ENCODE peak calls at places on chromosomes 13 and 19, in four cellular contexts. One of them, this sample, is unnamed.
A peak's percentile ranks its signal among the peaks of the same experiment; 100 is the strongest.

GRCh38 chr19:18648971-18649310 is 12.1 kb downstream of the KLHL26 start:
- DNase-seq in progenitor cell of endocrine pancreas: no peak
- DNase-seq in HFFc6: peak; percentile 21
- DNase-seq in colonic mucosa: no peak
- DNase-seq in this sample: no peak

GRCh38 chr13:79328510-79328909 is 77.5 kb downstream of the RBM26 start:
- DNase-seq in progenitor cell of endocrine pancreas: no peak
- DNase-seq in HFFc6: no peak
- DNase-seq in colonic mucosa: no peak
- DNase-seq in this sample: no peak

GRCh38 chr13:100108913-100109507 is 20.1 kb downstream of the PCCA start:
- DNase-seq in progenitor cell of endocrine pancreas: no peak
- DNase-seq in HFFc6: no peak
- DNase-seq in colonic mucosa: no peak
- DNase-seq in this sample: no peak

GRCh38 chr13:26934096-26934495 is 173.5 kb upstream of the GPR12 start:
- DNase-seq in progenitor cell of endocrine pancreas: no peak
- DNase-seq in HFFc6: no peak
- DNase-seq in colonic mucosa: no peak
- DNase-seq in this sample: no peak

GRCh38 chr13:45950343-45950995 is 98.9 kb upstream of the SIAH3 start:
- DNase-seq in progenitor cell of endocrine pancreas: no peak
- DNase-seq in HFFc6: no peak
- DNase-seq in colonic mucosa: no peak
- DNase-seq in this sample: no peak

GRCh38 chr13:30045916-30046704 is 195.7 kb upstream of the UBL3 start:
- DNase-seq in progenitor cell of endocrine pancreas: no peak
- DNase-seq in HFFc6: peak; percentile 84
- DNase-seq in colonic mucosa: no peak
- DNase-seq in this sample: no peak

GRCh38 chr19:19746286-19747213 is 13.6 kb upstream of the ZNF14 start:
- DNase-seq in progenitor cell of endocrine pancreas: no peak
- DNase-seq in HFFc6: no peak
- DNase-seq in colonic mucosa: no peak
- DNase-seq in this sample: no peak

GRCh38 chr19:17504456-17504855 is 7.0 kb upstream of the PGLS start:
- DNase-seq in progenitor cell of endocrine pancreas: no peak
- DNase-seq in HFFc6: no peak
- DNase-seq in colonic mucosa: no peak
- DNase-seq in this sample: no peak

GRCh38 chr19:46629546-46630025 is 4.7 kb upstream of the PTGIR start:
- DNase-seq in progenitor cell of endocrine pancreas: no peak
- DNase-seq in HFFc6: no peak
- DNase-seq in colonic mucosa: no peak
- DNase-seq in this sample: no peak

GRCh38 chr13:24027494-24027893 is 130.2 kb upstream of the C1QTNF9B start:
- DNase-seq in progenitor cell of endocrine pancreas: no peak
- DNase-seq in HFFc6: no peak
- DNase-seq in colonic mucosa: no peak
- DNase-seq in this sample: no peak

GRCh38 chr19:46015961-46016425 is 6.9 kb downstream of the PGLYRP1 start:
- DNase-seq in progenitor cell of endocrine pancreas: no peak
- DNase-seq in HFFc6: no peak
- DNase-seq in colonic mucosa: no peak
- DNase-seq in this sample: peak; percentile 38

GRCh38 chr13:109516196-109516595 is 270.2 kb downstream of the IRS2 start:
- DNase-seq in progenitor cell of endocrine pancreas: no peak
- DNase-seq in HFFc6: no peak
- DNase-seq in colonic mucosa: no peak
- DNase-seq in this sample: no peak

GRCh38 chr19:55667511-55667910 is 7.5 kb upstream of the EPN1 start:
- DNase-seq in progenitor cell of endocrine pancreas: no peak
- DNase-seq in HFFc6: no peak
- DNase-seq in colonic mucosa: no peak
- DNase-seq in this sample: no peak

GRCh38 chr13:36297259-36297599 is 385 bp downstream of the CCDC169 start:
- DNase-seq in progenitor cell of endocrine pancreas: no peak
- DNase-seq in HFFc6: peak; percentile 9
- DNase-seq in colonic mucosa: peak; percentile 18
- DNase-seq in this sample: no peak

GRCh38 chr19:53254451-53255341 is at the start of gene ZNF677:
- DNase-seq in progenitor cell of endocrine pancreas: peak; percentile 77
- DNase-seq in HFFc6: peak; percentile 65
- DNase-seq in colonic mucosa: peak; percentile 87
- DNase-seq in this sample: peak; percentile 79

GRCh38 chr13:112928958-112929777 is 39.8 kb upstream of the MCF2L start:
- DNase-seq in progenitor cell of endocrine pancreas: no peak
- DNase-seq in HFFc6: no peak
- DNase-seq in colonic mucosa: peak; percentile 70
- DNase-seq in this sample: no peak

GRCh38 chr13:45918597-45918996 is 67.0 kb upstream of the SIAH3 start:
- DNase-seq in progenitor cell of endocrine pancreas: no peak
- DNase-seq in HFFc6: no peak
- DNase-seq in colonic mucosa: no peak
- DNase-seq in this sample: no peak

GRCh38 chr19:53991224-53992113 is at the start of gene CACNG6:
- DNase-seq in progenitor cell of endocrine pancreas: peak; percentile 62
- DNase-seq in HFFc6: no peak
- DNase-seq in colonic mucosa: no peak
- DNase-seq in this sample: peak; percentile 74

GRCh38 chr13:27644302-27644701 is 22.6 kb downstream of the POLR1D start:
- DNase-seq in progenitor cell of endocrine pancreas: no peak
- DNase-seq in HFFc6: peak; percentile 53
- DNase-seq in colonic mucosa: no peak
- DNase-seq in this sample: no peak

GRCh38 chr13:112510002-112510780 is 77.8 kb downstream of the TUBGCP3 start:
- DNase-seq in progenitor cell of endocrine pancreas: no peak
- DNase-seq in HFFc6: peak; percentile 52
- DNase-seq in colonic mucosa: no peak
- DNase-seq in this sample: peak; percentile 53

GRCh38 chr19:3229346-3229743 is 4.9 kb downstream of the CELF5 start:
- DNase-seq in progenitor cell of endocrine pancreas: no peak
- DNase-seq in HFFc6: no peak
- DNase-seq in colonic mucosa: no peak
- DNase-seq in this sample: no peak

GRCh38 chr13:110503037-110503901 is 58.3 kb downstream of the RAB20 start:
- DNase-seq in progenitor cell of endocrine pancreas: no peak
- DNase-seq in HFFc6: no peak
- DNase-seq in colonic mucosa: no peak
- DNase-seq in this sample: no peak

GRCh38 chr13:63843766-63844699 is 2428.4 kb upstream of the PCDH20 start:
- DNase-seq in progenitor cell of endocrine pancreas: no peak
- DNase-seq in HFFc6: no peak
- DNase-seq in colonic mucosa: no peak
- DNase-seq in this sample: no peak

GRCh38 chr19:56133858-56134654 is 7.0 kb upstream of the ZNF444 start:
- DNase-seq in progenitor cell of endocrine pancreas: no peak
- DNase-seq in HFFc6: peak; percentile 40
- DNase-seq in colonic mucosa: peak; percentile 46
- DNase-seq in this sample: no peak

GRCh38 chr13:112102243-112102642 is 35.3 kb downstream of the SOX1 start:
- DNase-seq in progenitor cell of endocrine pancreas: no peak
- DNase-seq in HFFc6: no peak
- DNase-seq in colonic mucosa: no peak
- DNase-seq in this sample: no peak

GRCh38 chr19:18309525-18310064 is 13.3 kb downstream of the LSM4 start:
- DNase-seq in progenitor cell of endocrine pancreas: no peak
- DNase-seq in HFFc6: no peak
- DNase-seq in colonic mucosa: no peak
- DNase-seq in this sample: no peak

GRCh38 chr19:53906211-53907192 is 2.6 kb upstream of the CACNG7 start:
- DNase-seq in progenitor cell of endocrine pancreas: peak; percentile 43
- DNase-seq in HFFc6: no peak
- DNase-seq in colonic mucosa: peak; percentile 45
- DNase-seq in this sample: peak; percentile 84

GRCh38 chr19:7865262-7865911 is 8.8 kb downstream of the PRR36 start:
- DNase-seq in progenitor cell of endocrine pancreas: no peak
- DNase-seq in HFFc6: no peak
- DNase-seq in colonic mucosa: no peak
- DNase-seq in this sample: no peak

GRCh38 chr13:96068729-96069128 is 15.5 kb upstream of the UGGT2 start:
- DNase-seq in progenitor cell of endocrine pancreas: no peak
- DNase-seq in HFFc6: no peak
- DNase-seq in colonic mucosa: no peak
- DNase-seq in this sample: no peak

GRCh38 chr13:110024646-110024980 is 238.2 kb upstream of the IRS2 start:
- DNase-seq in progenitor cell of endocrine pancreas: no peak
- DNase-seq in HFFc6: no peak
- DNase-seq in colonic mucosa: no peak
- DNase-seq in this sample: no peak

GRCh38 chr13:25943666-25944065 is 108.2 kb downstream of the SHISA2 start:
- DNase-seq in progenitor cell of endocrine pancreas: no peak
- DNase-seq in HFFc6: no peak
- DNase-seq in colonic mucosa: no peak
- DNase-seq in this sample: no peak

GRCh38 chr19:12782174-12782423 is 6.7 kb upstream of the HOOK2 start:
- DNase-seq in progenitor cell of endocrine pancreas: no peak
- DNase-seq in HFFc6: no peak
- DNase-seq in colonic mucosa: no peak
- DNase-seq in this sample: no peak

GRCh38 chr13:77374786-77375185 is 47.9 kb upstream of the MYCBP2 start:
- DNase-seq in progenitor cell of endocrine pancreas: no peak
- DNase-seq in HFFc6: no peak
- DNase-seq in colonic mucosa: no peak
- DNase-seq in this sample: no peak

GRCh38 chr19:30689474-30689873 is 317.3 kb downstream of the ZNF536 start:
- DNase-seq in progenitor cell of endocrine pancreas: no peak
- DNase-seq in HFFc6: no peak
- DNase-seq in colonic mucosa: no peak
- DNase-seq in this sample: no peak
- TF ChIP-seq CTCF in progenitor cell of endocrine pancreas: peak; percentile 41
- TF ChIP-seq CTCF in HFFc6: peak; percentile 34
- TF ChIP-seq CTCF in colonic mucosa: no peak
- TF ChIP-seq CTCF in this sample: peak; percentile 32

GRCh38 chr13:49972709-49973108 is 24.1 kb upstream of the TRIM13 start:
- DNase-seq in progenitor cell of endocrine pancreas: no peak
- DNase-seq in HFFc6: no peak
- DNase-seq in colonic mucosa: no peak
- DNase-seq in this sample: no peak

GRCh38 chr13:49977992-49978391 is 18.9 kb upstream of the TRIM13 start:
- DNase-seq in progenitor cell of endocrine pancreas: no peak
- DNase-seq in HFFc6: no peak
- DNase-seq in colonic mucosa: no peak
- DNase-seq in this sample: no peak

GRCh38 chr13:49980266-49980665 is 16.6 kb upstream of the TRIM13 start:
- DNase-seq in progenitor cell of endocrine pancreas: no peak
- DNase-seq in HFFc6: no peak
- DNase-seq in colonic mucosa: no peak
- DNase-seq in this sample: no peak

GRCh38 chr13:49975826-49976225 is 21.0 kb upstream of the TRIM13 start:
- DNase-seq in progenitor cell of endocrine pancreas: no peak
- DNase-seq in HFFc6: no peak
- DNase-seq in colonic mucosa: no peak
- DNase-seq in this sample: no peak

DNA sequence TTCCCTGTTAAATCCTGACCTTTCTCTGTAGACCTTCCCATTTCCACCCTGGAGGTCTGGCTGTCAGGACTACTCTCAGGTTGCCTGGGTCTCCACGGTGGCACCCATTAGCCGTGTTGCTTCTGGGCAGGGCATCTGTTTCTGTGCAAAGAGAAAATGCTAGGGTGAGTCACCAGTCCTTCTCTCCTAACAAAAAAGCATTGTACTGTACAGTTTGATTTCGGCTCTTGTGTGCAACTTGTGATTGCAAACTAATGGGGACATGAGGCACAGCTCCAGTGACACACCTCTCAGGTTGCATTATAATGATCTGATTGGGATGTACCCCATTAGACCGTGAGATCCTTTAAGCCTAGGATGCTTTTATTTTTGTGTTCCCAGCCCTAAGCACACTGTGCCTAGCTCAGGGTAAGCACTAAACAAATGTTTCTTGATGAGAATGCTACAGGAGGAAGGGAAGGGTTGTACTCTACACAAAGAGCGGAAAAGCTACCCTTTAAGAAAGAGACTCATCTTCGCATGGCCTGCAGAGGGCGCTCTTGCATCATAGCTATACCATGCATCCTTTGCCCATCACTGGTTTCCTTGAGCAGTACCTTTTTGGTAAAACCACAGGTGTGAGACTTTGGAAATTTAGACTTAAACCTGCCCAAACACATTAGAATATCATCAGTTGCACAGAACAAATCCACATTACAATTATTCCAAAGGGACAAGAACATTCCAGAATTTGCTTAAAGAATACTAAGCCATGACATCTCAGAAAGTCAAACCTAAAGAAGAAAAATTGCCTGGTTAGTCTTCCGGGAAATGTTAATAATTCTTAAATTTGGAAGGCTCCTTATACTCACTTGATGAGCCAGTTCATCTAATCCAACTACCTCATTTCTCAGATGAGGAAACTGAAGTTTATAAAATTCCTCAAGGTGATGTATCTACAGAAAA is 20.3 kb upstream of the TRIM13 start:
- DNase-seq in progenitor cell of endocrine pancreas: peak; percentile 53
- DNase-seq in HFFc6: peak; percentile 33
- DNase-seq in colonic mucosa: peak; percentile 79
- DNase-seq in this sample: peak; percentile 77
- TF ChIP-seq CTCF in progenitor cell of endocrine pancreas: peak; percentile 92
- TF ChIP-seq CTCF in HFFc6: peak; percentile 97
- TF ChIP-seq CTCF in colonic mucosa: peak; percentile 84
- TF ChIP-seq CTCF in this sample: peak; percentile 93

GRCh38 chr19:49696115-49696514 is 5.2 kb downstream of the CPT1C start:
- DNase-seq in progenitor cell of endocrine pancreas: no peak
- DNase-seq in HFFc6: no peak
- DNase-seq in colonic mucosa: no peak
- DNase-seq in this sample: no peak

GRCh38 chr19:49699364-49699763 is 8.4 kb downstream of the CPT1C start:
- DNase-seq in progenitor cell of endocrine pancreas: no peak
- DNase-seq in HFFc6: no peak
- DNase-seq in colonic mucosa: no peak
- DNase-seq in this sample: no peak

GRCh38 chr19:49701271-49701786 is 10.4 kb downstream of the CPT1C start:
- DNase-seq in progenitor cell of endocrine pancreas: no peak
- DNase-seq in HFFc6: no peak
- DNase-seq in colonic mucosa: no peak
- DNase-seq in this sample: peak; percentile 64

GRCh38 chr19:49700563-49700962 is 9.6 kb downstream of the CPT1C start:
- DNase-seq in progenitor cell of endocrine pancreas: no peak
- DNase-seq in HFFc6: no peak
- DNase-seq in colonic mucosa: no peak
- DNase-seq in this sample: no peak

DNA sequence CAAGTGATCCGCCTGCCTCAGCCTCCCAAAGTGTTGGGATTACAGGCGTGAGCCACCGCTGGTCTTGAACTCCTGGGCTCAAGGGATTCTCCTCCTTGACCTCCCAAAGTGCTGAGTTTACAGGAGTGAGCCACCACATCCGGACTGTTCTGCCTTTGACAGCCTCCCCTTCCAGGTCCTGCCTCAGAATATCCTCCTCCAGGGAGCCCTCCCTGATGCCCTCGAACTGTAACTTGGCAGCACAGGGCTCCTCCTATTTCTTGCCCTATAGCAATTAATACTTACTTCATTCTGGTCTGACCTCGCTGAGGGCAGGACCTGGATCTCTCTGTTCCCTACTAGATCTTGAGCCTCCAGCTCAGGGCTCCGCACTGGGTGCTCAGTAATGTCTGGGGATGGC is 5.9 kb downstream of the CPT1C start:
- DNase-seq in progenitor cell of endocrine pancreas: no peak
- DNase-seq in HFFc6: no peak
- DNase-seq in colonic mucosa: no peak
- DNase-seq in this sample: no peak
- TF ChIP-seq CTCF in progenitor cell of endocrine pancreas: no peak
- TF ChIP-seq CTCF in HFFc6: no peak
- TF ChIP-seq CTCF in colonic mucosa: no peak
- TF ChIP-seq CTCF in this sample: no peak

GRCh38 chr19:1780272-1780957 is 27.1 kb downstream of the ONECUT3 start:
- DNase-seq in progenitor cell of endocrine pancreas: no peak
- DNase-seq in HFFc6: peak; percentile 40
- DNase-seq in colonic mucosa: no peak
- DNase-seq in this sample: no peak
- TF ChIP-seq CTCF in progenitor cell of endocrine pancreas: peak; percentile 33
- TF ChIP-seq CTCF in HFFc6: peak; percentile 49
- TF ChIP-seq CTCF in colonic mucosa: no peak
- TF ChIP-seq CTCF in this sample: no peak

This sample was measured in nephron progenitor cell.